ENCODE peak calls at places on chromosomes 5 and 9, in six cellular contexts. One of them, this sample, is unnamed.

GRCh38 chr5:94700592-94700991 is 82.1 kb downstream of the SLF1 start:
- DNase-seq in heart right ventricle: no peak
- DNase-seq in activated CD8-positive, alpha-beta memory T cell treated with anti-CD3 and anti-CD28 coated beads, Interleukin-2, amount 50 U/mL, for 48 hours: no peak
- DNase-seq in colonic mucosa: no peak
- DNase-seq in GM23248: no peak
- DNase-seq in A549: no peak
- DNase-seq in this sample: no peak

GRCh38 chr9:132288371-132288770 is 66.4 kb downstream of the SETX start:
- DNase-seq in heart right ventricle: no peak
- DNase-seq in activated CD8-positive, alpha-beta memory T cell treated with anti-CD3 and anti-CD28 coated beads, Interleukin-2, amount 50 U/mL, for 48 hours: no peak
- DNase-seq in colonic mucosa: no peak
- DNase-seq in GM23248: peak; percentile 67
- DNase-seq in A549: no peak
- DNase-seq in this sample: no peak

GRCh38 chr5:178387061-178387855 is 154.7 kb upstream of the PHYKPL start:
- DNase-seq in heart right ventricle: no peak
- DNase-seq in activated CD8-positive, alpha-beta memory T cell treated with anti-CD3 and anti-CD28 coated beads, Interleukin-2, amount 50 U/mL, for 48 hours: no peak
- DNase-seq in colonic mucosa: no peak
- DNase-seq in GM23248: no peak
- DNase-seq in A549: no peak
- DNase-seq in this sample: no peak

GRCh38 chr5:102453716-102454115 is 45.1 kb downstream of the SLCO6A1 start:
- DNase-seq in heart right ventricle: no peak
- DNase-seq in activated CD8-positive, alpha-beta memory T cell treated with anti-CD3 and anti-CD28 coated beads, Interleukin-2, amount 50 U/mL, for 48 hours: no peak
- DNase-seq in colonic mucosa: no peak
- DNase-seq in GM23248: peak; percentile 0
- DNase-seq in A549: no peak
- DNase-seq in this sample: no peak

GRCh38 chr5:76742586-76742985 is 26.7 kb downstream of the F2R start:
- DNase-seq in heart right ventricle: no peak
- DNase-seq in activated CD8-positive, alpha-beta memory T cell treated with anti-CD3 and anti-CD28 coated beads, Interleukin-2, amount 50 U/mL, for 48 hours: no peak
- DNase-seq in colonic mucosa: no peak
- DNase-seq in GM23248: peak; percentile 70
- DNase-seq in A549: no peak
- DNase-seq in this sample: no peak

GRCh38 chr9:114908104-114908621 is 22.2 kb downstream of the TNFSF8 start:
- DNase-seq in heart right ventricle: no peak
- DNase-seq in activated CD8-positive, alpha-beta memory T cell treated with anti-CD3 and anti-CD28 coated beads, Interleukin-2, amount 50 U/mL, for 48 hours: no peak
- DNase-seq in colonic mucosa: peak; percentile 41
- DNase-seq in GM23248: peak; percentile 79
- DNase-seq in A549: peak; percentile 97
- DNase-seq in this sample: peak; percentile 83

GRCh38 chr5:96629774-96630173 is 32.4 kb upstream of the CAST start:
- DNase-seq in heart right ventricle: no peak
- DNase-seq in activated CD8-positive, alpha-beta memory T cell treated with anti-CD3 and anti-CD28 coated beads, Interleukin-2, amount 50 U/mL, for 48 hours: no peak
- DNase-seq in colonic mucosa: no peak
- DNase-seq in GM23248: peak; percentile 92
- DNase-seq in A549: peak; percentile 61
- DNase-seq in this sample: peak; percentile 7

GRCh38 chr5:124773291-124774001 is 27.0 kb upstream of the ZNF608 start:
- DNase-seq in heart right ventricle: no peak
- DNase-seq in activated CD8-positive, alpha-beta memory T cell treated with anti-CD3 and anti-CD28 coated beads, Interleukin-2, amount 50 U/mL, for 48 hours: no peak
- DNase-seq in colonic mucosa: no peak
- DNase-seq in GM23248: no peak
- DNase-seq in A549: no peak
- DNase-seq in this sample: no peak

This sample was measured in HepG2.